ENCODE peak calls at places on chromosome 13, in nine cellular contexts. Q is GM12892, Z is heart left ventricle, G is GM12878, J is IMR-90, O is esophagus squamous epithelium, L is body of pancreas, I is adrenal gland, V is breast epithelium. U is an unnamed sample.

GRCh38 chr13:68713394-68713793 is 1394.2 kb upstream of the ATXN8OS start:
- DNase-seq in Q (no peak), Z (no peak), G (no peak), J (no peak), O (no peak), L (no peak), I (no peak), V (no peak), U (no peak)

GRCh38 chr13:37811441-37811840 is 58.1 kb downstream of the TRPC4 start:
- DNase-seq in Q (no peak), Z (no peak), G (no peak), J (peak), O (no peak), L (no peak), I (no peak), V (no peak), U (no peak)

GRCh38 chr13:93859666-93860065 is 619.8 kb downstream of the DCT start:
- DNase-seq in Q (no peak), Z (no peak), G (no peak), J (peak), O (no peak), L (no peak), I (no peak), V (no peak), U (no peak)

GRCh38 chr13:72728290-72728605 is 525 bp downstream of the BORA start:
- DNase-seq in Q (no peak), Z (no peak), G (no peak), J (no peak), O (no peak), L (no peak), I (no peak), V (no peak), U (no peak)

GRCh38 chr13:68696907-68697306 is 1410.7 kb upstream of the ATXN8OS start:
- DNase-seq in Q (no peak), Z (no peak), G (no peak), J (no peak), O (no peak), L (no peak), I (no peak), V (no peak), U (no peak)

GRCh38 chr13:75395056-75395455 is 86.9 kb downstream of the TBC1D4 start:
- DNase-seq in Q (no peak), Z (no peak), G (no peak), J (no peak), O (no peak), L (no peak), I (no peak), V (no peak), U (no peak)

GRCh38 chr13:66624302-66624701 is 605.8 kb downstream of the PCDH9 start:
- DNase-seq in Q (no peak), Z (no peak), G (no peak), J (no peak), O (no peak), L (no peak), I (no peak), V (no peak), U (no peak)

GRCh38 chr13:95256086-95256485 is 45.2 kb downstream of the ABCC4 start:
- DNase-seq in Q (no peak), Z (no peak), G (no peak), J (peak), O (no peak), L (no peak), I (no peak), V (no peak), U (no peak)

GRCh38 chr13:82292334-82292733 is 1589.9 kb downstream of the SLITRK1 start:
- DNase-seq in Q (no peak), Z (no peak), G (no peak), J (no peak), O (no peak), L (no peak), I (no peak), V (no peak), U (no peak)

GRCh38 chr13:28138012-28138755 is at the start of gene PAN3:
- DNase-seq in Q (peak), Z (peak), G (peak), J (peak), O (peak), L (peak), I (peak), V (peak), U (peak)
- TF ChIP-seq POLR2A in Q (peak), Z (peak), G (peak), J (peak), O (no peak), L (peak), I (peak), V (no peak), U (peak)

DNA sequence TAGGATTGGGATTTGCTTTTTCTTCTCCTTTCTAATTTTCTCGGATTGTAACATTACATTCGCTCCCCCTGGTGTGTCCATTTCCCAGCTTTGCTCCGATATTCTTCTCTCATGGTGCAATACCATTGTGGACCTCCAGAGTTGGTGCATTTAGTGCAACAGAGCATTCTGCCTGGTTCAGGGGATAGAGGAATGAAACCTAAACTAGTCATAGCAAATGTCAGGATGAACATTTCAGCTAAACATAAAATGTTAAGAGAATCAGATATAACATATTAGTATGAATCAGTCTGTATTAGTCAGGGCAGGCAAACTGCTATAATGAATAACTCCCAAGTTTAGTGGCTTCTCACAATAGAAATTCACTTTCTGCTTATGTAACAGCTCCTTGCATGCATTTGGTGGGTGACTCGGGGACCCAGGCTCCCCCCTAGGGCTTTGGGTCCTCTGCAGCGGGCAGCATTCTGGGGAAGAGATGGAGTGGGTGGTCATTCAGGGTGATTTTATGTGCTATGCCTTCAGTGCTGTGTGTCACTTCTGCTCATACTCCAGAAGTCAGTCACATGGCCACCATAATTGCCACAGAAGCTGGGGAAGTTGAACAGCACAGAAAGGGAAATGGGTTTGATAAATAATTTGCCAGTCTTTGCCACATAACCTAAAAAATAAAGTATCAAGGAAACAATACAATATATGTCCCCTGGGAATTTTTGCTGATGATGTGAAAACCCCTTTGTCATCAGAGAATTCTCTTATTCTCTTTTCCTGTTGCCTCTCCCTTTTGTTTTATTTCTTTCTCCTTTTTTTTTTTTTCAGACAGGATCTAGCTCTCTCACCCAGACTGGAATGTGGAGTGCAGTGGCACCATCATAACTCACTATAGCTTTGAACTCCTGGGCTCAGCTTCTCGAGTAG is 111.0 kb downstream of the HSPH1 start:
- DNase-seq in Q (no peak), Z (no peak), G (no peak), J (peak), O (no peak), L (no peak), I (no peak), V (no peak), U (no peak)
- TF ChIP-seq POLR2A in Q (no peak), Z (no peak), G (no peak), J (no peak), O (no peak), L (no peak), I (no peak), V (no peak), U (no peak)

DNA sequence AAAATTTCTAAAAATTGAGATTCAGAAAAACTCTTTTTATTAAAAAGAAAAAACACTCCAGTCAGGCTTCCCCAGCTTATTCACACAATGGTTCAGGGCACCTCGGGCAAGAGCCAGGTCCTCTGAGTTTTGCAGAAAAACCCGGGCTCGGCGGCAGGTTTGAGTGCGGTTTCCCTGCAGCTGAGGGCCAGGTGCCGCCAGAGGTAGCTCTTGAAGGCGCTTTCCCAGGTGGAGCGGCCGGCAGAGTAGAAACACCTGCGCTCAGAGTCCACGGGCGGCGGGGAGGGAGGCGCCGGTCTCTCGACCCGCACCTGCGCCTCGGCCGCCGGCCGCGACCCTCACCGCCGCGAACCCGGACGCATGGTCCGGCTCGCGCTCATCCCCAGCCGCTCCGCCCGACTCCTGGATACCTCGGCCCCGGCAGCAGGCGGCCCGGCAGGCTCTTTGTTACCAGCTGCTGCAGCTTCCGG is 444 bp downstream of the PROSER1 start:
- DNase-seq in Q (no peak), Z (no peak), G (no peak), J (no peak), O (no peak), L (no peak), I (peak), V (no peak), U (no peak)
- TF ChIP-seq POLR2A in Q (no peak), Z (no peak), G (no peak), J (no peak), O (no peak), L (no peak), I (no peak), V (no peak), U (no peak)

DNA sequence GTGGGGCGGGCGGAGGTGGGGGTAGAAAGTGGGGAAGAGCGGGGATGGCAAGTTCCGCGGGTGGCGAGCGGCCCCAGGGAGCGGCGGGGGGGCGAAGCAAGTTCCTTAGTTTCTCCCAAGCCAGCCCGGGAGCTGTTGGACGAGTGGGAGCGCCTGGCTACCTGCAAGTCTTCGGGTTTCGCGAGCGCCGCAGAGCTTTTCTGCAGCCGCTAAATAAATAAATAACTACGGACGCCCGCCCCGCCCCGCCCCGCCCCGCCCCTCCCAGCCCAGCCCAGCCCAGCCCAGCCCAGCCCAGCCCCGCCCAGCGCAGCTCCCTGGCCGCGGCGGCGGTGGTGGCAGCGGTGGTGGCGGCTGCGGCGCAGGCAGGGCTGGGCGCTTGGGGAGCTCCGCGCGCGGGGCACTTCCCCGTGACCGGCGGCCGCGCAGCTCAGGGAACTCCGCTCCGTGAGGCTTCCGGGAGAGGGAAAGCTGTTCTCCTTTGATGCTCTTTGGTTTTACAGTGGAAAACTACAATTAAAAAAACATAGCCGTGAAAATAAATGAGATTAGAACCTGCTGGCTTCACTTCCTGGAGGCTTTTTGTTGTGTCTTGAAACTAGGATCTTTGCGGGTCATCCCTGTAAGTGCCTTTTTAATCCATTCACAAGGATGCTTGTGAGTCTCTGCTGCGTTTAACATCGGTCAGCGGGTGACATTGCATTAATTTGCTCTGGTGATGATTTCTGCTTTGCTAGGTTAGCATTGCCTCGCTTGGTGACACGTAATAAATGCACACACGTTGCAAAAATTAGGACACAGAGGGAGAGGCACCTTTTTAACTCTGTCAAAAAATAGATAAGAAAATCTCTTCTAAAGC is at the start of gene UBE2L5:
- DNase-seq in Q (peak), Z (peak), G (no peak), J (peak), O (peak), L (peak), I (peak), V (peak), U (peak)
- TF ChIP-seq POLR2A in Q (no peak), Z (peak), G (peak), J (no peak), O (no peak), L (peak), I (peak), V (no peak), U (peak)

DNA sequence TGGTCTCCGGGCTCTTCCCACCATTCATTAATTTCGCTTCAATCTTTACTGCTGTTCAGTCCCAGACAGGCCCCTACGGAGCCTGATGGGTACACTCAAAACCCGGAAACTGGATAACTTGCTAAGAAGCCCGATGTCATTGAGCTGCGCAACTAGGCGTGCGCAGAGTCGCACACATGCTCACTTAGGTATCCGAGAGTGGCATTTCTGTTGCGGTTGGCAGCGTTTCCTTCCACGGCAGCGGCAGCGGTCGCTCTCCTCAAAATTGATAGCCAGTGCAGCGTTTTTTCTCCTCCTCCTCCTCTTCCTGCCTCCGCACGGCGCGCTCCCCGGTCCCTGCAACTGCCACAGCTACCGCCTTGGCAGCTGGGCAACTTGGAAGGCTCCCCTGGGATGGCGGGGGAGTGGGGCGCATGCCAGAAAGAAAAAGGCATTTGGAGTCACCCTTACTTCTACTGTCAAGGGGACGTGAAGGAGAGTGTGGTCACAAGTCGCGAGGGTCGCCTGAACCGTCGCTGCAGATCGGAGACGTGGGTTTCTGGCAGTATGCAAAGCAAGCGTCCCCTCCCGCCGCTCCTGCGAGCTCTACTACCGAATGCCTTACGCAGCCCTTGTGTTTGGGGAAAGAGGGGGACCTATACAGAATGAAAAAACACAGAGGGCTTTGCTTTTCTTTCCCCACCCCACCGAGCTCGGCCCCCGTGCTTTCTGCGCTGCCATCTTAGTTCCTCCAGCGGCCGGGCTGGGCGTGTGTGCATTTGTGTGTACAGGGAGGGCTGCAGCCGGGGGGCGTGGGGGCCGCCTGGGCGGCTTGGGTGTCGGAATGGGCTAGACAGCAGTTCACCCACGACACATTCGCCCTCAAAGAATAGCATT is 2.5 kb upstream of the MYCBP2 start:
- DNase-seq in Q (peak), Z (peak), G (peak), J (peak), O (peak), L (peak), I (peak), V (peak), U (peak)
- TF ChIP-seq POLR2A in Q (peak), Z (no peak), G (peak), J (no peak), O (no peak), L (peak), I (peak), V (no peak), U (peak)

GRCh38 chr13:43026262-43026661 is 2.9 kb downstream of the DNAJC15 start:
- DNase-seq in Q (no peak), Z (no peak), G (no peak), J (no peak), O (no peak), L (no peak), I (no peak), V (no peak), U (no peak)

GRCh38 chr13:43021926-43022670 is 1.3 kb upstream of the DNAJC15 start:
- DNase-seq in Q (no peak), Z (no peak), G (no peak), J (peak), O (no peak), L (no peak), I (no peak), V (no peak), U (no peak)

GRCh38 chr13:43019811-43020210 is 3.6 kb upstream of the DNAJC15 start:
- DNase-seq in Q (no peak), Z (no peak), G (no peak), J (no peak), O (no peak), L (no peak), I (no peak), V (no peak), U (no peak)

GRCh38 chr13:43020794-43021193 is 2.6 kb upstream of the DNAJC15 start:
- DNase-seq in Q (no peak), Z (no peak), G (no peak), J (no peak), O (no peak), L (no peak), I (no peak), V (no peak), U (no peak)

GRCh38 chr13:43023244-43023931 is at the start of gene DNAJC15:
- DNase-seq in Q (peak), Z (peak), G (peak), J (peak), O (peak), L (peak), I (peak), V (peak), U (peak)
- TF ChIP-seq POLR2A in Q (peak), Z (peak), G (peak), J (peak), O (no peak), L (peak), I (peak), V (peak), U (peak)